ENCODE peak calls at places on chromosome 4, in five cellular contexts. K is A549, M is HepG2, A is K562, Q is H1. J is an unnamed sample.

GRCh38 chr4:185201983-185202962 is 1.5 kb downstream of the CFAP97 start:
- DNase-seq in K (no peak), M (peak; percentile 94), A (peak; percentile 86), Q (no peak), J (peak; percentile 44)

GRCh38 chr4:108342325-108342986 is 173.7 kb upstream of the LEF1 start:
- DNase-seq in K (no peak), M (no peak), A (no peak), Q (no peak), J (no peak)

GRCh38 chr4:80071643-80072606 is 1.1 kb downstream of the ANTXR2 start:
- DNase-seq in K (peak; percentile 7), M (peak; percentile 6), A (peak; percentile 66), Q (peak; percentile 81), J (no peak)

GRCh38 chr4:173009129-173009823 is 159.3 kb upstream of the GALNT7 start:
- DNase-seq in K (no peak), M (no peak), A (no peak), Q (no peak), J (no peak)

GRCh38 chr4:5204781-5205180 is 153.5 kb downstream of the STK32B start:
- DNase-seq in K (peak; percentile 42), M (no peak), A (no peak), Q (no peak), J (no peak)

GRCh38 chr4:25970241-25970675 is 56.2 kb downstream of the SMIM20 start:
- DNase-seq in K (no peak), M (no peak), A (no peak), Q (no peak), J (no peak)

GRCh38 chr4:123127218-123127617 is 204.8 kb upstream of the NUDT6 start:
- DNase-seq in K (no peak), M (no peak), A (no peak), Q (no peak), J (peak; percentile 67)

GRCh38 chr4:68904786-68905185 is 46.8 kb downstream of the UGT2A3 start:
- DNase-seq in K (no peak), M (peak; percentile 20), A (peak; percentile 6), Q (no peak), J (no peak)

GRCh38 chr4:33625762-33626161 is 2618.6 kb downstream of the ARAP2 start:
- DNase-seq in K (peak; percentile 0), M (no peak), A (no peak), Q (no peak), J (no peak)

GRCh38 chr4:184978211-184978610 is 40.1 kb upstream of the HELT start:
- DNase-seq in K (no peak), M (no peak), A (no peak), Q (no peak), J (no peak)

GRCh38 chr4:11418610-11419009 is 10.1 kb downstream of the HS3ST1 start:
- DNase-seq in K (peak; percentile 1), M (no peak), A (peak; percentile 1), Q (no peak), J (peak; percentile 21)

GRCh38 chr4:112279882-112280315 is 5.8 kb downstream of the TIFA start:
- DNase-seq in K (no peak), M (no peak), A (no peak), Q (no peak), J (no peak)

GRCh38 chr4:100605144-100605543 is 87.3 kb upstream of the EMCN start:
- DNase-seq in K (no peak), M (no peak), A (no peak), Q (no peak), J (no peak)

GRCh38 chr4:113674251-113674650 is 87.3 kb downstream of the CAMK2D start:
- DNase-seq in K (no peak), M (no peak), A (no peak), Q (no peak), J (no peak)

GRCh38 chr4:2935762-2936743 is 27.2 kb downstream of the NOP14 start:
- DNase-seq in K (peak; percentile 40), M (no peak), A (peak; percentile 81), Q (no peak), J (no peak)

GRCh38 chr4:144360394-144360793 is 219.9 kb upstream of the GYPA start:
- DNase-seq in K (no peak), M (no peak), A (no peak), Q (no peak), J (no peak)

GRCh38 chr4:145609494-145610427 is 9.4 kb upstream of the MMAA start:
- DNase-seq in K (peak; percentile 64), M (peak; percentile 58), A (peak; percentile 42), Q (peak; percentile 76), J (peak; percentile 91)

GRCh38 chr4:160450861-160451260 is 1348.0 kb downstream of the RAPGEF2 start:
- DNase-seq in K (no peak), M (no peak), A (no peak), Q (no peak), J (no peak)

GRCh38 chr4:42570221-42570620 is 86.7 kb downstream of the ATP8A1 start:
- DNase-seq in K (no peak), M (no peak), A (no peak), Q (no peak), J (no peak)

GRCh38 chr4:76651616-76652015 is 216.6 kb downstream of the SHROOM3 start:
- DNase-seq in K (no peak), M (no peak), A (no peak), Q (no peak), J (no peak)

GRCh38 chr4:145438298-145438697 is 43.4 kb upstream of the SMAD1 start:
- DNase-seq in K (no peak), M (no peak), A (no peak), Q (no peak), J (no peak)

GRCh38 chr4:145815626-145816025 is 123.0 kb downstream of the ZNF827 start:
- DNase-seq in K (no peak), M (no peak), A (no peak), Q (no peak), J (no peak)

GRCh38 chr4:24352112-24352511 is 232.2 kb downstream of the DHX15 start:
- DNase-seq in K (no peak), M (no peak), A (no peak), Q (no peak), J (no peak)

GRCh38 chr4:140947507-140947906 is 185.8 kb downstream of the RNF150 start:
- DNase-seq in K (peak; percentile 45), M (no peak), A (no peak), Q (no peak), J (peak; percentile 32)

GRCh38 chr4:57763070-57763469 is 652.9 kb upstream of the IGFBP7 start:
- DNase-seq in K (no peak), M (no peak), A (peak; percentile 3), Q (no peak), J (no peak)

GRCh38 chr4:61716437-61716836 is 516.3 kb downstream of the ADGRL3 start:
- DNase-seq in K (no peak), M (no peak), A (no peak), Q (no peak), J (no peak)

DNA sequence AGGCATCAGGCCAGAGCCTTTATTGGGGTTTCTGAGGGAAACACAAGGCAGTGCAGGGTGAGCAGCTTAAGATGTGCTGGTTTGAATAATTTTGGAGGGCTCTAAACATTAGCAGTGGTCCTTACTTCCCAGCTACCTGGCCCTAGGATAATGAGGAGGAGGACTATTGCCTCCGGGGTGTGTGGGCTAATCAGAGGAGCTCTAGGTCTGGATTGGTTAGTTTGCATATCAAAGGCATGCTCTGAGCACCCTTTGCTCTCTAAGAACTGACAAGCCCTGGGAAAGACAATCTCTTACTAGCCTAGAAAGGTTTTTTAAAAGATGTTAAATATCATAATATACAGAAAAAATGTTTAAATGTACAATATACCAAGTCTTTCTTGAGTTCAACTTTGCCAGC is 58.4 kb downstream of the RXFP1 start:
- DNase-seq in K (no peak), M (no peak), A (no peak), Q (no peak), J (no peak)
- TF ChIP-seq JUN in K (no peak), M (no peak), A (no peak), Q (no peak), J (no peak)

DNA sequence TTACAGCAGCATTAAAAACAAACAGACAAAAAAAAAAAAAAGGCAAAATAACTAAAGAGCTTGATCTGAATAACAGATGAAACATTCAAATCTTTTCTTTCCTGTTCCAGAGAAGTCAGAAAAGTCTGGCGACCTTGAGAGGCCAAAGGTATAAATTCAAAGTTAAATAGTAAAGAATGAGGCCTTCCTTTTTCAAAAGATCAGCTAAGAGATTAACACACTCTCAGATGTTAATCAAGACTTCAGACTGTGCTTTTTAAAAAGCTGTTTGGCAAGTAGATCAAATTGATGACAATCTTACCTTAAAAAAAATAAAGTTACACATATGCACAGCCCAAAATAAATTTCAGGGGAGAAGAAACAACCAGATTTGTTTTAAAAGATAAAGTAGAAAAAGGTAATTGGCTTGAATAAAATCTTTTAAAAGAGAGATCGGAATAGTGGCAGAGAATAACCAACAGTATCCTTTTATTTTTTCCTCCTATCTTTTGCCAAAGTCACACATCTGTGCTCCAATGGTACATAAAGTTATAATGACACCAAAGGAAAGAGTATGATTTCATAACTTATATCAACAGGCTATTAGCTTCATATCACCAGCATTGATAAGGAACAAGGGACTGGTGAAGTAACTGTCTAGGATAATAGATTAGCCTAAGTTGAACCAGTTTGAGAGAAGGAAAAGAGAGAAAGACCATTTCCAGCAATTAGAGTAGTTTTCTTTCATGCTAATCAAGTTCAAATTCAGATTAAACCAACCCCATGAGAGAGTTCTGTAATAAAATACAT is 70.4 kb downstream of the METTL14 start:
- DNase-seq in K (no peak), M (no peak), A (no peak), Q (no peak), J (no peak)
- H3K4me2 ChIP-seq in K (no peak overlapping the region), M (no peak overlapping the region), A (no peak overlapping the region), Q (no peak overlapping the region), J (no peak overlapping the region)

GRCh38 chr4:83013931-83014330 is 3.3 kb upstream of the LIN54 start:
- DNase-seq in K (no peak), M (no peak), A (peak; percentile 44), Q (no peak), J (no peak)

GRCh38 chr4:83011779-83012630 is 1.4 kb upstream of the LIN54 start:
- DNase-seq in K (peak; percentile 20), M (no peak), A (peak; percentile 59), Q (peak; percentile 63), J (peak; percentile 59)

GRCh38 chr4:83010522-83011318 is at the start of gene LIN54:
- DNase-seq in K (peak; percentile 75), M (peak; percentile 90), A (peak; percentile 88), Q (peak; percentile 75), J (peak; percentile 75)

GRCh38 chr4:83012631-83013419 is 2.2 kb upstream of the LIN54 start:
- DNase-seq in K (peak; percentile 97), M (peak; percentile 96), A (peak; percentile 99), Q (peak; percentile 96), J (peak; percentile 99)

GRCh38 chr4:83013420-83013867 is 2.8 kb upstream of the LIN54 start:
- DNase-seq in K (no peak), M (no peak), A (peak; percentile 29), Q (no peak), J (no peak)
- TF ChIP-seq JUN in K (no peak), M (no peak), A (no peak), Q (no peak), J (no peak)

GRCh38 chr4:74410272-74410671 is 34.7 kb upstream of the AREG start:
- DNase-seq in K (no peak), M (no peak), A (no peak), Q (no peak), J (no peak)

GRCh38 chr4:74413265-74413664 is 31.7 kb upstream of the AREG start:
- DNase-seq in K (no peak), M (no peak), A (no peak), Q (no peak), J (no peak)

GRCh38 chr4:74414149-74414809 is 30.7 kb upstream of the AREG start:
- DNase-seq in K (no peak), M (no peak), A (no peak), Q (no peak), J (no peak)

GRCh38 chr4:74410741-74411140 is 34.2 kb upstream of the AREG start:
- DNase-seq in K (no peak), M (no peak), A (no peak), Q (no peak), J (no peak)

GRCh38 chr4:74412225-74412624 is 32.7 kb upstream of the AREG start:
- DNase-seq in K (no peak), M (no peak), A (no peak), Q (no peak), J (no peak)
- H3K4me2 ChIP-seq in K (no peak overlapping the region), M (no peak overlapping the region), A (no peak overlapping the region), Q (no peak overlapping the region), J (no peak overlapping the region)